ENCODE peak calls at places on chromosomes 2 and 18, in ten cellular contexts. W is adrenal gland, G is right lobe of liver, Q is GM12878, K is endothelial cell of umbilical vein, E is H54, R is A549, I is ovary, H is HCT116, V is sigmoid colon. C is an unnamed sample.

GRCh38 chr2:112995346-112995920 is 9.8 kb upstream of the IL36A start:
- DNase-seq in W (no peak), G (no peak), Q (no peak), K (no peak), E (no peak), R (no peak), I (no peak), H (no peak), V (no peak), C (no peak)

GRCh38 chr18:2988041-2988794 is 24.7 kb downstream of the LPIN2 start:
- DNase-seq in W (no peak), G (no peak), Q (no peak), K (no peak), E (no peak), R (no peak), I (no peak), H (no peak), V (no peak), C (peak; percentile 32)

GRCh38 chr18:5582849-5583667 is 39.3 kb upstream of the EPB41L3 start:
- DNase-seq in W (no peak), G (no peak), Q (no peak), K (peak; percentile 90), E (peak; percentile 22), R (no peak), I (no peak), H (no peak), V (no peak), C (no peak)

GRCh38 chr2:46034535-46034934 is 262.7 kb upstream of the EPAS1 start:
- DNase-seq in W (peak; percentile 67), G (no peak), Q (no peak), K (peak; percentile 63), E (no peak), R (no peak), I (no peak), H (no peak), V (no peak), C (no peak)

GRCh38 chr2:164504253-164504652 is 117.0 kb downstream of the GRB14 start:
- DNase-seq in W (no peak), G (peak; percentile 27), Q (no peak), K (no peak), E (no peak), R (no peak), I (no peak), H (no peak), V (no peak), C (peak; percentile 2)

GRCh38 chr2:157592983-157593382 is 35.7 kb downstream of the ACVR1C start:
- DNase-seq in W (no peak), G (no peak), Q (no peak), K (peak; percentile 15), E (no peak), R (no peak), I (no peak), H (no peak), V (no peak), C (peak; percentile 1)

GRCh38 chr2:202418511-202418910 is 42.4 kb downstream of the BMPR2 start:
- DNase-seq in W (no peak), G (no peak), Q (no peak), K (peak; percentile 58), E (no peak), R (no peak), I (no peak), H (no peak), V (no peak), C (no peak)

GRCh38 chr2:75577280-75577679 is 16.5 kb upstream of the EVA1A start:
- DNase-seq in W (no peak), G (no peak), Q (no peak), K (no peak), E (no peak), R (no peak), I (no peak), H (no peak), V (no peak), C (no peak)

GRCh38 chr2:49827366-49827765 is 673.1 kb upstream of the FSHR start:
- DNase-seq in W (no peak), G (no peak), Q (no peak), K (no peak), E (no peak), R (no peak), I (no peak), H (no peak), V (no peak), C (no peak)

GRCh38 chr2:239369631-239370161 is 31.1 kb downstream of the HDAC4 start:
- DNase-seq in W (peak; percentile 18), G (peak; percentile 45), Q (peak; percentile 83), K (no peak), E (no peak), R (no peak), I (no peak), H (no peak), V (peak; percentile 83), C (no peak)

GRCh38 chr2:85444629-85445028 is 26.1 kb downstream of the SH2D6 start:
- DNase-seq in W (no peak), G (no peak), Q (no peak), K (no peak), E (no peak), R (no peak), I (no peak), H (no peak), V (no peak), C (no peak)

GRCh38 chr18:3059272-3059671 is 46.3 kb upstream of the LPIN2 start:
- DNase-seq in W (no peak), G (no peak), Q (no peak), K (no peak), E (no peak), R (no peak), I (no peak), H (no peak), V (no peak), C (no peak)

GRCh38 chr18:58662118-58662517 is 9.1 kb upstream of the MALT1 start:
- DNase-seq in W (no peak), G (no peak), Q (peak; percentile 79), K (no peak), E (no peak), R (no peak), I (no peak), H (no peak), V (no peak), C (no peak)

GRCh38 chr18:58659691-58660090 is 11.6 kb upstream of the MALT1 start:
- DNase-seq in W (no peak), G (no peak), Q (no peak), K (no peak), E (no peak), R (no peak), I (no peak), H (no peak), V (no peak), C (no peak)

GRCh38 chr18:58661423-58661822 is 9.8 kb upstream of the MALT1 start:
- DNase-seq in W (no peak), G (no peak), Q (no peak), K (no peak), E (no peak), R (no peak), I (no peak), H (no peak), V (no peak), C (no peak)

GRCh38 chr18:58657494-58657893 is 13.8 kb upstream of the MALT1 start:
- DNase-seq in W (no peak), G (no peak), Q (no peak), K (no peak), E (no peak), R (no peak), I (no peak), H (no peak), V (no peak), C (no peak)

DNA sequence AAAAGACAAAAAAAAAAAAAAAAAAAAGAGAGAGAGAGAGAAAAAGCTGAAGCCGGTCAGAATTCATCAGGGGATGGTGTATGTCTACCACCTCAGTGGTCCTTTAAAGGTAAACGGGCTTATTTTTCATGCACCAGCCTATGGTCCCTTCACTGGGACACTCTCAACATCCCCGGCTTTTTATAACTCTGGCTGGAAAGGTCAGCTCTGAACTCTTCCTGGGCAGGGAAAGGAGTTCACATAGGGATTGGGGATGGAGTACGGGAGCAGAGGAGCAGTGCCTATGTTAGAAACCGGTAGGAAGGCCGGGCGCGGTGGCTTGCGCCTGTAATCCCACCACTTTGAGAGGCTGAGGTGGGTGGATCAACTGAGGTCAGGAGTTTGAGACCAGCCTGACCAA is 10.3 kb upstream of the MALT1 start:
- DNase-seq in W (no peak), G (no peak), Q (no peak), K (no peak), E (no peak), R (no peak), I (no peak), H (no peak), V (no peak), C (no peak)
- TF ChIP-seq POLR2A in W (no peak), G (no peak), Q (no peak), K (no peak), E (no peak), R (no peak), I (no peak), H (no peak), V (no peak), C (no peak)

GRCh38 chr2:191012346-191012745 is 1.6 kb downstream of the STAT1 start:
- DNase-seq in W (no peak), G (no peak), Q (no peak), K (no peak), E (no peak), R (no peak), I (no peak), H (no peak), V (no peak), C (no peak)
- TF ChIP-seq POLR2A in W (no peak), G (no peak), Q (peak; percentile 71), K (no peak), E (no peak), R (no peak), I (no peak), H (no peak), V (no peak), C (no peak)

DNA sequence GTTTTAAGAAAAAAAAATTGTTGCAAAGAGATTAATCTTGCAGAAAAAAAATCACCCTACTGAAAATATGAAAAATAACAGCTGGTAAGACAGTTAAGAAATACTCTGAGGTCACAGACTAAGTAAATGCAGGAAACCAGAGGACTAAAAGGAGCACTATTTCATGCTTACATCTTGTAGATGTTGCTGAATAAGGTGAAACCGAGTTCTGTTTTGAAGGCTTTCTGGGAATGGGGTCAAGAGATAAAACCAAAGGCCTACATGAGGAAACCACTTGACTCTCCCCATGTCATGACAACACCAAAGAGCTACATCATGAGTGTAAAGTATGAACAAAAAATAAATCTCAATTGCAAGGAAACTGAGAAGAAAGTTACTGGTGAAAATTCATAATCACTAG is 197.6 kb downstream of the LRP1B start:
- DNase-seq in W (no peak), G (no peak), Q (no peak), K (no peak), E (no peak), R (no peak), I (no peak), H (no peak), V (no peak), C (no peak)
- TF ChIP-seq POLR2A in W (no peak), G (no peak), Q (no peak), K (no peak), E (no peak), R (no peak), I (no peak), H (no peak), V (no peak), C (no peak)

DNA sequence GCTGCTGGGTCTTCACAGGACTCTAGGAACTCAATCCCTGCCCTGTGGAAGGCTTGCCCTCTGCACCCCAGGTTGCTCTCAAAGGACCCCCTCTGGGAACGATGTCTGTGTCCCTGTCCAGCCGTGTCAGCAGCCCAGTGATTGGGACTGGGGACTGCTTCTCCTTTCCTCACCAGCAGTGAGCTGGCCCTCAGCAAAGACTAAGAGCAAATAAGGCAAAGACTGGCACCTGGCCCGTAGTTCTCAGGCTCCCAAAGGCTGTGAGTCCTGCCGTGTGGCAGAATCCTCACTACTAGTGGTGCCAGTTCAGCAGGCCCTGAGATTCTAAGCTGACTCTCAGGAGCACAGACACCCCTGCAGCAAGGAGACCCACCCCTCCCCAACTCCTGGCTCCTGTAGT is 47.8 kb downstream of the TMEM163 start:
- DNase-seq in W (peak; percentile 32), G (no peak), Q (no peak), K (no peak), E (no peak), R (no peak), I (peak; percentile 24), H (no peak), V (no peak), C (no peak)
- TF ChIP-seq POLR2A in W (no peak), G (no peak), Q (no peak), K (no peak), E (no peak), R (no peak), I (no peak), H (no peak), V (no peak), C (no peak)

C was measured in erythroblast.